ENCODE peak calls at places on chromosomes 4 and X, in nine cellular contexts. O is keratinocyte, F is ovary, U is right lobe of liver, D is left ventricle myocardium inferior, E is astrocyte, P is osteoblast, Y is left lung, L is GM23248. Q is an unnamed sample.

GRCh38 chr4:81736324-81736723 is 264.6 kb upstream of the RASGEF1B start:
- DNase-seq in O (no peak), D (no peak), P (no peak), F (no peak), L (no peak), U (no peak), E (no peak), Y (no peak), Q (no peak)

GRCh38 chr4:178577933-178578332 is 1135.7 kb upstream of the AGA start:
- DNase-seq in L (no peak), U (no peak), F (no peak), P (no peak), D (no peak), E (no peak), Y (no peak), O (no peak), Q (no peak)

GRCh38 chrX:14922437-14922836 is 49.2 kb downstream of the MOSPD2 start:
- DNase-seq in O (no peak), D (no peak), U (no peak), L (peak; percentile 88), E (peak; percentile 91), Y (no peak), P (no peak), F (no peak), Q (no peak)

GRCh38 chrX:119685225-119686066 is 7.5 kb downstream of the SEPTIN6 start:
- DNase-seq in U (no peak), P (no peak), D (no peak), F (no peak), E (no peak), L (peak; percentile 60), Y (no peak), O (no peak), Q (no peak)

GRCh38 chr4:156608651-156609050 is 362.9 kb downstream of the PDGFC start:
- DNase-seq in O (no peak), Y (no peak), U (no peak), P (no peak), L (no peak), D (no peak), E (peak; percentile 55), F (no peak), Q (no peak)

GRCh38 chr4:128303986-128304385 is 16.4 kb upstream of the PGRMC2 start:
- DNase-seq in E (no peak), Y (no peak), P (no peak), D (no peak), L (no peak), F (no peak), O (no peak), U (no peak), Q (no peak)

GRCh38 chrX:114344756-114345155 is 239.1 kb upstream of the HTR2C start:
- DNase-seq in U (no peak), L (peak; percentile 61), P (peak; percentile 66), D (no peak), O (peak; percentile 5), F (no peak), E (peak; percentile 7), Y (no peak), Q (no peak)

GRCh38 chrX:9873952-9874351 is 87.7 kb downstream of the SHROOM2 start:
- DNase-seq in P (no peak), U (no peak), O (no peak), E (no peak), Y (no peak), L (peak; percentile 53), F (no peak), D (no peak), Q (no peak)

GRCh38 chr4:184648220-184649025 is 824 bp downstream of the CASP3 start:
- DNase-seq in U (peak; percentile 83), Y (peak; percentile 76), E (peak; percentile 56), F (peak; percentile 68), D (peak; percentile 74), P (no peak), L (peak; percentile 80), O (no peak), Q (peak; percentile 84)

GRCh38 chrX:120137439-120137838 is 21.0 kb upstream of the RHOXF2 start:
- DNase-seq in D (no peak), U (no peak), O (no peak), P (no peak), L (no peak), Y (no peak), F (no peak), E (no peak), Q (no peak)

GRCh38 chr4:185127021-185127925 is 15.8 kb upstream of the SLC25A4 start:
- DNase-seq in E (peak; percentile 12), L (peak; percentile 34), Y (no peak), F (peak; percentile 55), D (peak; percentile 22), P (peak; percentile 87), O (no peak), U (peak; percentile 63), Q (peak; percentile 78)

GRCh38 chrX:129637217-129638109 is 17.3 kb downstream of the APLN start:
- DNase-seq in F (peak; percentile 71), U (peak; percentile 73), Y (peak; percentile 56), D (peak; percentile 64), E (no peak), L (peak; percentile 59), P (peak; percentile 85), O (no peak), Q (peak; percentile 90)

GRCh38 chr4:77418333-77418732 is 187.3 kb upstream of the CXCL13 start:
- DNase-seq in U (no peak), L (peak; percentile 3), Y (no peak), D (no peak), E (no peak), F (no peak), P (peak; percentile 61), O (no peak), Q (no peak)

GRCh38 chrX:32966956-32967355 is 244.4 kb downstream of the DMD start:
- DNase-seq in D (no peak), P (no peak), O (no peak), U (no peak), F (no peak), Y (no peak), E (no peak), L (no peak), Q (no peak)

GRCh38 chrX:151852294-151852693 is 60.4 kb upstream of the MAGEA4 start:
- DNase-seq in F (no peak), L (no peak), D (no peak), E (no peak), Y (no peak), U (no peak), P (no peak), O (no peak), Q (no peak)

GRCh38 chrX:101744085-101744484 is 84.4 kb upstream of the ARMCX2 start:
- DNase-seq in F (no peak), D (no peak), Y (no peak), P (no peak), U (no peak), O (no peak), E (no peak), L (peak; percentile 2), Q (no peak)

GRCh38 chrX:118823263-118824172 is at the start of gene ZCCHC12:
- DNase-seq in L (peak; percentile 57), P (peak; percentile 84), D (peak; percentile 16), U (no peak), Y (peak; percentile 46), F (peak; percentile 77), E (peak; percentile 40), O (no peak), Q (peak; percentile 58)

GRCh38 chrX:154458116-154458953 is at the start of gene PLXNA3:
- DNase-seq in O (no peak), L (peak; percentile 66), E (no peak), D (peak; percentile 54), Y (no peak), U (no peak), F (peak; percentile 71), P (peak; percentile 97), Q (peak; percentile 72)

GRCh38 chr4:135770505-135770904 is 1568.9 kb upstream of the PABPC4L start:
- DNase-seq in U (no peak), L (no peak), O (no peak), P (no peak), D (no peak), E (no peak), F (no peak), Y (no peak), Q (no peak)

GRCh38 chr4:119615068-119615744 is 13.4 kb downstream of the PDE5A start:
- DNase-seq in L (no peak), U (no peak), D (no peak), F (no peak), P (no peak), Y (no peak), E (peak; percentile 23), O (no peak), Q (no peak)
- H3K4me1 ChIP-seq in L (peaks cover 7% of the 10 kb centered on the region), U (no peaks in the 10 kb centered on the region), D (no peaks in the 10 kb centered on the region), F (no peaks in the 10 kb centered on the region), P (peaks cover 19% of the 10 kb centered on the region), Y (no peaks in the 10 kb centered on the region), E (no peaks in the 10 kb centered on the region), O (no peaks in the 10 kb centered on the region), Q (peaks cover 7% of the 10 kb centered on the region)

DNA sequence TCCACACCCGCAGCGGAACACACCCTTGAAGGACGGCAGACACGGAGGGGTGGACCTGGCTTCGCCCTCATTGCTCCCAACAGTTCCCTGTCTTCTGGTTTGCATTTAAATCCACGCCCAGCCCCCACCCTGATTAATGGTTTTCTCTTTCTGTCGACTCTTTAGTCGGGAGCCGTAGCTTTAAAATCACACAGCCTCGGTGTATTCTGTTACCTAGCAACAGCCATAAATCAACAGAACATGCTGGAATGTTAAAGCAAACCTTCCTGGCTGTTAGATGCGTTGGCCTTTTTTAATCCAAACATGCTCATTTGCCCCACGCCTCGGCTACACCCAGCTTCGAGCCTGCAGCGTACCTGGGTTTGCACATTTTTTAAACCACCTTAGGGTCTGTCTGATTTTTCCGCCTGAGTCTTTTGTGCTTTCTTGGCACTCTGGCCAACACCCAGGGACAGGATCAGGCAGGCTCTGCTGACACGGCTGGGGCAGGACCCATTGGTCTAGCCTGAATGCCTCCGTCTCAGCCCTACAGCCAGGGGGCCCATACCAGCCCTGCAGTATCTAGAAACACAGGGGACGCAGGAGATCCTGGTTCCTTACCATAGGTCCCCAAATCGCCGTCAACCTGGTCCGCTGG is 21.4 kb upstream of the PPP2R2C start:
- DNase-seq in P (no peak), O (peak; percentile 13), L (peak; percentile 21), U (no peak), D (no peak), F (no peak), Y (no peak), E (peak; percentile 5), Q (no peak)
- H3K4me3 ChIP-seq in P (no peak overlapping the region), O (peak overlapping the region; percentile 4), L (no peak overlapping the region), U (no peak overlapping the region), D (peak overlapping the region; percentile 34), F (no peak overlapping the region), Y (no peak overlapping the region), E (no peak overlapping the region), Q (no peak overlapping the region)

GRCh38 chrX:20221902-20222301 is 44.8 kb downstream of the RPS6KA3 start:
- DNase-seq in Y (no peak), U (no peak), D (no peak), P (no peak), E (no peak), F (no peak), L (peak; percentile 18), O (no peak), Q (no peak)
- H3K27ac ChIP-seq in Y (no peak overlapping the region), U (peak overlapping the region; percentile 9), D (peak overlapping the region; percentile 36), P (no peak overlapping the region), E (no peak overlapping the region), F (no peak overlapping the region), L (no peak overlapping the region), O (no peak overlapping the region), Q (no peak overlapping the region)

DNA sequence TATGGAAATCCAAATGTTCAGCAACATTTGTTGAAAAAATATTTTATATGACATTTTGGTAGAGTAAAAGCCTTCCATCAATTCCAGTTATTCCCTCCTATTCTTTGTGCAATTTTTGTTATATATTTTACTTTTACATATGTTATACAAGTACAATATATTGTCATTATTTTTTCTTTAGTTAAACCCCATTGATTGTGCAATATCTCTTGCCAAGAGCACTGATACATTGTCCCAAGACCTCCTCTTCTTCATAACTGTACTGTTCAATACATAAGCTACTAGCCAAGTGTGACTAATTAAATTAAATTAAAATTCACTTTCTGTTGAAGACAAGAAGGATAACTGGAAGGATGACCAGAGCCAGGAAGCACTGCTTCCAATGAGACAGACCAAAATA is 527.5 kb downstream of the TMA16 start:
- DNase-seq in Y (no peak), O (no peak), U (no peak), F (no peak), P (no peak), D (no peak), E (no peak), L (no peak), Q (no peak)
- H3K4me1 ChIP-seq in Y (no peaks in the 10 kb centered on the region), O (no peaks in the 10 kb centered on the region), U (no peaks in the 10 kb centered on the region), F (no peaks in the 10 kb centered on the region), P (no peaks in the 10 kb centered on the region), D (no peaks in the 10 kb centered on the region), E (no peaks in the 10 kb centered on the region), L (no peaks in the 10 kb centered on the region), Q (no peaks in the 10 kb centered on the region)

Q was measured in aorta.